ENCODE peak calls at places on chromosomes 16 and 17, in four cellular contexts. J, F, P and L are unnamed samples.

GRCh38 chr17:66415366-66416206 is 113.2 kb downstream of the PRKCA start:
- DNase-seq in P (no peak), J (no peak), F (peak), L (no peak)

GRCh38 chr17:50181155-50181554 is 15.3 kb downstream of the SGCA start:
- DNase-seq in P (peak), J (no peak), F (no peak), L (no peak)

GRCh38 chr17:29179232-29180036 is 764 bp downstream of the MYO18A start:
- DNase-seq in J (peak), F (peak), P (peak), L (peak)

GRCh38 chr17:61323696-61324539 is 75.7 kb upstream of the TBX2 start:
- DNase-seq in P (no peak), F (no peak), J (peak), L (no peak)

GRCh38 chr16:74743668-74744299 is 30.8 kb downstream of the FA2H start:
- DNase-seq in J (peak), F (peak), P (no peak), L (peak)

GRCh38 chr16:23597003-23597756 is 1.1 kb upstream of the NDUFAB1 start:
- DNase-seq in F (peak), J (peak), P (no peak), L (no peak)

GRCh38 chr17:43927101-43927935 is 15.0 kb downstream of the PPY start:
- DNase-seq in P (no peak), J (no peak), F (peak), L (no peak)

GRCh38 chr16:24950275-24950674 is 64.9 kb downstream of the ARHGAP17 start:
- DNase-seq in P (no peak), J (no peak), F (no peak), L (no peak)

GRCh38 chr16:88881090-88881580 is 14.7 kb upstream of the PABPN1L start:
- DNase-seq in P (no peak), J (no peak), F (no peak), L (no peak)

GRCh38 chr16:397135-397661 is at the start of gene NME4:
- DNase-seq in P (peak), F (peak), J (peak), L (no peak)

GRCh38 chr16:22694887-22695382 is 119.0 kb upstream of the HS3ST2 start:
- DNase-seq in J (no peak), P (no peak), F (no peak), L (peak)

GRCh38 chr17:56679767-56680422 is 86.4 kb downstream of the NOG start:
- DNase-seq in P (no peak), J (no peak), F (no peak), L (no peak)

GRCh38 chr17:371583-371982 is 19.0 kb upstream of the RPH3AL start:
- DNase-seq in J (no peak), P (no peak), F (no peak), L (no peak)

GRCh38 chr16:69481901-69482341 is 57.5 kb downstream of the CYB5B start:
- DNase-seq in F (peak), P (peak), J (no peak), L (peak)

GRCh38 chr17:21376835-21377690 is 906 bp downstream of the KCNJ12 start:
- DNase-seq in F (no peak), J (peak), P (no peak), L (no peak)

GRCh38 chr16:81821422-81822128 is 42.5 kb downstream of the PLCG2 start:
- DNase-seq in P (no peak), F (no peak), J (no peak), L (no peak)

GRCh38 chr16:69322343-69322742 is 8.0 kb downstream of the PDF start:
- DNase-seq in F (no peak), J (no peak), P (no peak), L (peak)

GRCh38 chr17:42403150-42403549 is 14.9 kb upstream of the STAT3 start:
- DNase-seq in J (no peak), P (no peak), F (no peak), L (no peak)

GRCh38 chr16:88773812-88774291 is 11.2 kb downstream of the PIEZO1 start:
- DNase-seq in J (no peak), F (peak), P (peak), L (no peak)

GRCh38 chr17:58710948-58711552 is 18.6 kb downstream of the RAD51C start:
- DNase-seq in J (peak), P (peak), F (peak), L (peak)

GRCh38 chr16:88616320-88616719 is 22.1 kb upstream of the IL17C start:
- DNase-seq in F (peak), P (no peak), J (no peak), L (no peak)

GRCh38 chr17:39236981-39237441 is 11.3 kb upstream of the STAC2 start:
- DNase-seq in P (no peak), F (no peak), J (no peak), L (no peak)

GRCh38 chr16:73019456-73020362 is 28.2 kb downstream of the ZFHX3 start:
- DNase-seq in J (peak), F (peak), P (no peak), L (no peak)

GRCh38 chr17:63523256-63523869 is at the start of gene KCNH6:
- DNase-seq in F (no peak), J (no peak), P (no peak), L (no peak)

GRCh38 chr16:83115491-83116232 is 488.9 kb downstream of the CDH13 start:
- DNase-seq in J (no peak), P (no peak), F (no peak), L (no peak)

GRCh38 chr17:30990458-30990857 is 19.6 kb downstream of the RNF135 start:
- DNase-seq in J (no peak), F (no peak), P (no peak), L (no peak)

GRCh38 chr17:31321481-31321880 is at the start of gene EVI2A:
- DNase-seq in P (no peak), F (no peak), J (no peak), L (no peak)

GRCh38 chr16:84511180-84511800 is 6.8 kb upstream of the MEAK7 start:
- DNase-seq in P (peak), F (peak), J (peak), L (peak)

DNA sequence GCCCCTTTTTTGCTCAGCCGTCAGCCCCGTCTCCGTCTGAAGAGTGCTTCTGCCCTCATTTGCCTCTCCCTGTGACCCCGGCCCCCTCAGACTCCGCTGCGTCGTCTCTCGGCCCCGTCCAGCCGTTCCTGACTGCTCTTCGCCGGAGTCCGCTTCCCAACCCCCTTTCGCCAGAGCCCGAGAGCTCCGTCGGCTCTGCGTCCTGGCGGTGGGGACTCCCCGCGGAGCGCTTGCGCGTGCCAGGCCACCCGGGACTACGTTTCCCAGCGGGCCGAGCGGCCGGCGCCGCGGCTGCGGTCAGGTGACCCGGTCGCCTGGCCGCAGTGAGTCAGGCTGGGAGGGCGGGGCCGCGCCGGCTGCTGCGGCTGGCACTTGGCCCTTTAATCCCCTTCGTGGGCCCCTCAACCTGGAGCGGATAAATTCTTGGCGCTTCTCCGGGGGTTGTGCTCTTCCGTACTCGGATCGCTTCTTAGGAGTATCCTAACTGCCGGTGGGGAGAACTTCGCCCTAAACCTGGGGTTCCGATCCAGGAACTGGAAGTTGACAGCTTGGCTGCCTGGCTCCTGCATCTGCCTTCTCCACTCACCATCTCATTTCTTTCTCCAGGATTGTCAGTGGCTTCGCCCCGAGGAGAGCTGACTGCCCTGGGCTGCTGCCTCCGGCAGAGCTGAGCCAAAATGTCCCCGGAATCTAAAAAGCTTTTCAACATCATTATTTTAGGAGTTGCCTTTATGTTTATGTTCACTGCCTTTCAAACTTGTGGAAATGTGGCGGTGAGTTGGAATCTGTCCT is at the start of gene MFSD11:
- DNase-seq in J (peak), P (peak), F (peak), L (peak)
- TF ChIP-seq POLR2A in J (peak), P (peak), F (no peak), L (no peak)

DNA sequence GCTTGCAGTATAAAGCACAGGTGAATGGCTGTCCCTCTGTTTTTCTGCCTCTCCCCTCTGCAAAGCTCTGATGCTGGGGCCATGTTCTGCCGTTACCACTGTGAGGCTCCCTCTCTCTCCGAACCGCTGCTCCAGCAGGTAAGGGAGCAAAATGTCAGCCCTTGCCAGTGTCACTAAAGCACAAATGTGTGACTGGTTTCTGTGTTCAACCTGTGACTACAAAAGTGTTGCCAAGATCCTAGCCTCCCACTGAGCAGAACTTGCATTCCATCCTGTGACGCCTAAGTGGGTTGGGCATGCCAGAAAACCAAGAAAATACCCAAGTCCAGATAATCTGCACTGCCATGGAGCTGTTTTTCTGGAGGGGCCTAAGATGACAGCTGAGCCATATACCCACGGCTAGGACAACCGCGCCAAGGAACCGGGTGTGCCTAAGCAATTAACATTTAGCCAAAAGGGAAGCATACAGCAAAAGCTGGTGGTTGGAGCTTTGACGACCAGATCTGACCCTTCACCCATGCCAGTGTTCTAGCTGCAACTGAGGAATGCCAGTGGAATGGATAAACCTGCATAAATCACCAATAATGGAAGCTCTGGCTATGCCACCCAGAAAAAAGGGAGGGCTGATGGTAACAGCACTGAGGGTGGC is 35.0 kb downstream of the PSME3IP1 start:
- DNase-seq in J (no peak), P (no peak), F (peak), L (no peak)
- TF ChIP-seq CTCF in J (no peak), P (no peak), F (no peak), L (no peak)

DNA sequence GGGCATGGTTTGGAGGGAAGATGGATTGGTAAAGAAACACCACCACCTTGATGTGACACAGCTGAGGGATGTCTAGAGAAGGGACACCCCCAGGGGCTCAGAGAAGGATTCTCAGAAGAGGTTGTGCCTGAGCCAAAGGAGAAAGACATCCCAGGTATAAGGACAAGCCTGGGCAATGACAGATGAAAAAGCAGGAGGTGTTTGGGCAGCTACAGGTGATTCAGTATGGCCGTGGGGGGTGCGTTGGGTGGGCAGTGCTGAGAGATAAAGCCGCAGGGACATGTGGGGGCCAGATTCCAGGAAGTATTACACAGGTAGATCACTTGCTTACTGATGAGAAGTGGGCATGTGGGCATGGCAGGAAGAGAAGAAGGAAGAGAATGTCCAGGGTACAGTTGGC is 7.0 kb downstream of the TMEM95 start:
- DNase-seq in F (no peak), J (no peak), P (no peak), L (no peak)
- H3K4me3 ChIP-seq in F (no peak), J (no peak), P (no peak), L (no peak)

DNA sequence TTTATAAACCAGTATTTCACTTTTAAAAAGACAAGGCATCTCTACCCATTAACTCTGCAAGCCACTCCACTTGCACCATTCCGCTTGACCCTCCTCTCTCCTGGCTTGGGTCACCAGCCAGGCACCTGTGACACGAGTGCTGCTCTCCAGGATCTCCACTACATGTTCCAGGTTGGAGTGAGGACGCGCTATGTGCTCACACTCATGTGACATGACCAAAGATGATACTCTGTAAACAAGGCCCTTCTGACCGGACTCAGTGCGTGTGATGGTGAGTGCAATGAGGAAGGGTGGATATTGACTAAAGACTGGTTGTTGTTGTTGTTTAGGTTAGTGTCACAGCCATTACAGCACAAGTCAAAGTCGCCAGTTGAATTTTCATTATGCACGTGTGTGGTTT is 192.7 kb downstream of the MRTFB start:
- DNase-seq in J (no peak), F (no peak), P (no peak), L (no peak)
- TF ChIP-seq POLR2A in J (no peak), F (no peak), P (no peak), L (no peak)